ENCODE peak calls at places on chromosomes 6 and 20, in six cellular contexts. V is lower lobe of right lung, T is fibroblast of the aortic adventitia, S is skeletal muscle cell, N is right lobe of liver, P is aorta. W is an unnamed sample.

GRCh38 chr20:51738877-51739447 is 29.2 kb downstream of the ATP9A start:
- DNase-seq in N (no peak), P (no peak), V (no peak), S (no peak), T (no peak), W (no peak)

GRCh38 chr20:61884571-61885389 is 180.9 kb downstream of the TAF4 start:
- DNase-seq in N (no peak), P (no peak), S (no peak), V (no peak), T (no peak), W (no peak)

GRCh38 chr20:1033751-1034419 is 31.8 kb upstream of the RSPO4 start:
- DNase-seq in T (no peak), S (no peak), N (no peak), V (peak), P (no peak), W (no peak)

GRCh38 chr6:130239755-130240154 is 17.0 kb upstream of the SAMD3 start:
- DNase-seq in V (no peak), P (no peak), T (peak), S (no peak), N (no peak), W (no peak)

GRCh38 chr6:135535989-135536414 is 38.5 kb upstream of the AHI1 start:
- DNase-seq in V (no peak), T (peak), S (peak), N (no peak), P (no peak), W (peak)

GRCh38 chr6:132063738-132064137 is 112.6 kb upstream of the CCN2 start:
- DNase-seq in T (peak), P (no peak), V (no peak), S (no peak), N (no peak), W (peak)

GRCh38 chr6:107812370-107812769 is 11.7 kb downstream of the SCML4 start:
- DNase-seq in S (no peak), P (no peak), V (no peak), T (no peak), N (no peak), W (no peak)

GRCh38 chr6:168699631-168700315 is 258.8 kb downstream of the SMOC2 start:
- DNase-seq in V (no peak), P (peak), N (no peak), T (peak), S (no peak), W (no peak)

GRCh38 chr6:85451586-85452306 is 1.9 kb downstream of the NT5E start:
- DNase-seq in N (no peak), P (no peak), S (no peak), T (peak), V (no peak), W (no peak)

GRCh38 chr6:133184798-133185380 is 56.3 kb upstream of the EYA4 start:
- DNase-seq in S (no peak), N (no peak), T (peak), P (no peak), V (no peak), W (no peak)

GRCh38 chr6:87154641-87155271 is 609 bp upstream of the ZNF292 start:
- DNase-seq in V (no peak), P (no peak), N (no peak), S (peak), T (peak), W (peak)

GRCh38 chr6:4776493-4776966 is 326 bp downstream of the CDYL start:
- DNase-seq in V (peak), S (no peak), P (peak), T (no peak), N (no peak), W (no peak)

GRCh38 chr6:37674161-37674560 is 23.5 kb downstream of the MDGA1 start:
- DNase-seq in S (no peak), P (no peak), T (no peak), N (no peak), V (no peak), W (no peak)

GRCh38 chr6:101779051-101779844 is 385.7 kb downstream of the GRIK2 start:
- DNase-seq in V (no peak), P (no peak), N (no peak), S (no peak), T (peak), W (no peak)

GRCh38 chr20:51360451-51361230 is 181.9 kb downstream of the NFATC2 start:
- DNase-seq in T (peak), P (no peak), N (no peak), S (peak), V (no peak), W (peak)

GRCh38 chr20:63494420-63495166 is 4.3 kb downstream of the EEF1A2 start:
- DNase-seq in V (no peak), S (no peak), P (no peak), T (no peak), N (no peak), W (no peak)

GRCh38 chr20:13638162-13638495 is 603 bp downstream of the TASP1 start:
- DNase-seq in T (peak), V (no peak), P (no peak), N (no peak), S (no peak), W (no peak)

GRCh38 chr6:158322724-158323560 is 10.7 kb downstream of the TULP4 start:
- DNase-seq in V (no peak), T (peak), S (peak), N (no peak), P (no peak), W (peak)

GRCh38 chr6:99736302-99736701 is 129.7 kb downstream of the PRDM13 start:
- DNase-seq in P (no peak), V (no peak), S (no peak), N (no peak), T (no peak), W (no peak)

GRCh38 chr6:99739526-99739925 is 132.9 kb downstream of the PRDM13 start:
- DNase-seq in S (no peak), P (no peak), T (no peak), N (no peak), V (no peak), W (no peak)

GRCh38 chr6:99745651-99746050 is 139.0 kb downstream of the PRDM13 start:
- DNase-seq in P (no peak), T (peak), V (no peak), S (no peak), N (no peak), W (no peak)

GRCh38 chr6:99743647-99744046 is 137.0 kb downstream of the PRDM13 start:
- DNase-seq in T (no peak), S (no peak), P (no peak), N (no peak), V (no peak), W (no peak)

DNA sequence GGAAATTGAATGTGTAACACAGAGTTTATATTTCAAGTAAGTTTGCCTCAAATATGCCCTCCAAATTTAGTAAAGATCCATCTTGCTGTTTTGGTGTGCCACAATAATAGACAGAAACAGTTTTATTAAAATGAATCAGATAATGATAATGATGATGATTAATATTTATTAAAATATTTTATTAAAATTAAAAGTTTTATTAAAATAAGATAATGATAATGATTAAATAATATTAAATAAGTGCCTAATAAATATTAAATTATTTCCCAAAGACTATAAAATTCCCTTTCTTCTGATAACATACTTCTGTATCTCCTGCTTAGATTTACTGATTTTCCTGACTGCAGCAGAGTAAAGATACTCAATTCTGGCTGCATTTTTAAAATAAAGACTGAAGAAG is 134.5 kb downstream of the PRDM13 start:
- DNase-seq in S (no peak), V (no peak), T (no peak), N (no peak), P (no peak), W (no peak)
- H3K4me3 ChIP-seq in S (no peak), V (no peak), T (no peak), N (no peak), P (no peak), W (no peak)

DNA sequence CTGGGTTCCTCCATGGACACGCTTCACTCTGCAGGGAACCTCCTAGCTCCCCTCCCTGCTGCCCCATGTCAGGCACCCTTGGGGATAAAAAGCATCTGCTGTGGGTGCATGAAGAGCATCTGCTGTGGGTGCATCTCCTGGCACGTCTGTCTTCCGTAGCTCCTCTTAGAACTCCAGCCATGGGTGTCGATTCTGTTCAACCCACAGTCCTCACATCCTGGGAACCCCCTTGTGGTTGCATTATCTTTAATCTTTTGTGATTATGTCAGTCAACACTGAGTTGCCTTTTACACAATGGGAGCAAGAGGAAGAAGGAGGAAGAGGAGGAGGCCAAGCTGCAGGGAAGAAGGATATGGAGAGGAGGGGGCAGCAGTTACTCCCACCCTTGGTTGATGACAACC is 24.1 kb upstream of the CCR6 start:
- DNase-seq in N (no peak), S (no peak), V (no peak), P (no peak), T (no peak), W (no peak)
- H3K4me3 ChIP-seq in N (no peak), S (no peak), V (no peak), P (no peak), T (no peak), W (no peak)

DNA sequence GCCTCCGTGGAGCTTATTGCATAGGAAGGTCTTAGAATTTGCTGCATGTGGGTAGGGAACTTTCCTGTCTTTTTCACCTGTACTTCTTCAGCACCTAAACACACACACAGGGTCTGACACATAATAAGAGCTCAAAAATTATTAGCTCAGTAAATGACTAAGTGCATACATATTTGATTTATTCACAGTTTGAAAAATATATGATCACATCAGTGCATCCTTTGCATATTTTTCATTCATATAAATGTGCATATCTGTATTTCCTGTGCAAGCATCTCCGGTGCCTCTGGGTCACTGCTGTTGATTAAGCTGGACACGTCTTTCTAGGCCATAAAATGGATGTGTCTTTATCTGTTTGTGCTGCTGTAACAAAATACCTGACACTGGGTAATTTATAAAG is 234.7 kb downstream of the UST start:
- DNase-seq in T (no peak), V (no peak), P (no peak), S (no peak), N (no peak), W (no peak)
- H3K4me3 ChIP-seq in T (no peak), V (no peak), P (no peak), S (no peak), N (no peak), W (no peak)

GRCh38 chr20:58895796-58896180 is 43.3 kb downstream of the GNAS start:
- DNase-seq in T (no peak), P (no peak), N (no peak), V (no peak), S (no peak), W (no peak)

GRCh38 chr20:58894652-58895051 is 42.1 kb downstream of the GNAS start:
- DNase-seq in P (no peak), V (no peak), S (no peak), T (no peak), N (no peak), W (no peak)

GRCh38 chr20:58896820-58897219 is 44.3 kb downstream of the GNAS start:
- DNase-seq in P (no peak), T (no peak), N (no peak), V (no peak), S (no peak), W (no peak)

GRCh38 chr20:58893355-58894151 is 41.0 kb downstream of the GNAS start:
- DNase-seq in T (no peak), P (peak), V (no peak), N (no peak), S (no peak), W (no peak)

DNA sequence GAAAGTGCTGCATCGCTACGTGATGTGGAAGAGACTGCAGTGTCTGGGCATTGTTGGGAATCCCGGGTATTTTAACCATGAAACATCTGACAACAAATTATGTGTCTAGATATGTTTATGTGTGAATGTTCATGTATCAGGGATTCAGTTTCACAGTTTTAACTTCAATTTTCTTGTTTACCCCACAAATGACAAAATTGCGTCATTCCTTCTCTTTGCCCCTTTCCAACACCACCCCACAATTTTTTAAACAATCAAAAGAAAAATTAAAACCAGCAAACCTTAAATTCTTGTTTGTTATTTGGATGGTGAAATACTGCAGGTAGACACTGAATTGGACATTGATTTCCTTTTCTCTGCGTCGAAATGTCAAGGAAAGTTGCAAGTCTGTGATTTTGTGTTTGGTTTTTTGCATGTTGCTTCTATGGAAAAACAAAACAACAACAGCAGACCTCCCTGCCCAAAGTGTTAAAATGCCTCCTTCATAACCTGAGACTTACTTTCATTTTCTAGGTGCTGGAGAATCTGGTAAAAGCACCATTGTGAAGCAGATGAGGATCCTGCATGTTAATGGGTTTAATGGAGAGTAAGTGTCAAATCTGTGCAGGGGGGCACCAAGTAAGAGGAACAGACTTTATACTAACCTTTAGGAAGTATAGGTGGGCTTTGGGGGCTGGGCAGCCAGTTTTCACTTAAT is 42.7 kb downstream of the GNAS start:
- DNase-seq in S (no peak), P (no peak), N (no peak), T (no peak), V (no peak), W (no peak)
- H3K4me3 ChIP-seq in S (peak), P (peak), N (no peak), T (peak), V (peak), W (peak)

DNA sequence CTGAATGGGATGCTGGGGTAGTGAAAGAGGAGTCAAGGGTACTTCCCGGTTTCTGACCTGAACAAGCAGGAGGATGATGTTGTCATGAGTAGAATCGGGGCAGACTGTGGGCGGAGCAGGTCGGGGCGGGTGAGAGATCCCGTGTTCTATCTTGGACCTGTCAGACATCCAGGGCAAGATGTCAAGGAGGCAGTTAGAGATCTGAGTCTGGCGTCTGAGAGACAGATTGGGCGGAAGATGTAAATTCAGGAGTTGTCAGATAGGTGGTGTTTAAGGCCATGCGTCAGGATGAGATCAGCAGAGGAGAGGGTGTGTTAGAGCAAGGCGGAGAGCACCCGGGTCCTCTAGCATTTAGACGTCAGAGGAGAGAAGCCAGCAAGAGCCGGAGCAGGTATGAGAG is 115.5 kb downstream of the DLGAP4 start:
- DNase-seq in S (no peak), N (no peak), T (no peak), P (no peak), V (no peak), W (no peak)
- H3K4me3 ChIP-seq in S (no peak), N (no peak), T (no peak), P (no peak), V (no peak), W (no peak)

DNA sequence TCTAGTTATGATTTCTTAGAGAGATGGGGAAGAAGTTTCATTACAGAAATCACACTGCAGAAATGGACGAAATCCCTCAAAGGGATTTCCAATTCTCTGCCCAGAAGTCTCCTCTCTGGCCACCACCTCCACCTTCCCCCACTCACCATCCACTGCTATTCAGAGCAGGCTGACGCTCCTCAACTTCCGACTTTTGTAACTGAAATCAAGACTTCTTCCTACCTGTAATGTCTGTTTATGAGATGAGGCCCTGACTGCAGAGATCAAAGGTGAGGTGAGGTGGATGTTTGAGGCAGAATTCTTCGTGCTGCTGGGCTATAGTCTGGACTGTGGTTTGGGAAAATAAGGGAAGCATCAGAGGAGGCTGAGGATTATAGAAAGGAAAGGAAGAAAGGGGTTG is 385.2 kb upstream of the ARID1B start:
- DNase-seq in V (no peak), S (no peak), P (no peak), N (no peak), T (no peak), W (no peak)
- H3K4me3 ChIP-seq in V (no peak), S (no peak), P (no peak), N (no peak), T (no peak), W (no peak)

GRCh38 chr6:7469696-7470095 is 71.8 kb upstream of the DSP start:
- DNase-seq in T (peak), P (no peak), V (no peak), S (peak), N (no peak), W (no peak)

GRCh38 chr6:7463785-7464184 is 74.2 kb downstream of the RIOK1 start:
- DNase-seq in S (peak), V (no peak), T (peak), N (no peak), P (no peak), W (no peak)

GRCh38 chr6:7471171-7471570 is 70.3 kb upstream of the DSP start:
- DNase-seq in N (no peak), S (no peak), V (no peak), P (no peak), T (no peak), W (no peak)

GRCh38 chr6:7467007-7467897 is 74.2 kb upstream of the DSP start:
- DNase-seq in T (peak), P (no peak), S (no peak), V (no peak), N (no peak), W (no peak)

GRCh38 chr6:7468382-7469081 is 72.9 kb upstream of the DSP start:
- DNase-seq in N (no peak), V (no peak), P (no peak), T (peak), S (peak), W (no peak)
- H3K4me3 ChIP-seq in N (no peak), V (peak), P (no peak), T (peak), S (no peak), W (no peak)

GRCh38 chr6:160348552-160349441 is 619 bp downstream of the SLC22A3 start:
- DNase-seq in T (peak), N (peak), S (no peak), P (no peak), V (peak), W (no peak)
- H3K4me3 ChIP-seq in T (peak), N (peak), S (peak), P (peak), V (peak), W (peak)

DNA sequence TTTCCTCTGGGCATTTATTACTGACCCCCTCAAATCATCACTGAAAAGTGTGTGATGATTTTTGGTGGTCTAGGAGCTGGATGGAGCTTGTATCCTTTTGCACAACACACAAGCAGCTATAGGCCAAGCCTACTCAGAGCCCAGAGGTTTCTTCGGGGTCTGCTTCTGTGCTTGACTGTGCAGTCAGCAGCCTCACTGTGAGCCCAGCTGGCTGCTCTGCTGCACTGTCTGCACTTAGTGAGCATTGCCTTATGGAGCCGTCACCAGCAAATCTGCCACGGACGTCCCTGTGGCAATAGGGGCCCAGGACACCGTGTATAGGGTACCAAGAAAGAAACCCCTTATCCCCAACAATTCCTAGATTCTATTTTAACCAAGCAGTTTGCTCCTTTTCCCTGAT is 38.6 kb upstream of the GMPR start:
- DNase-seq in S (no peak), P (no peak), N (no peak), V (no peak), T (no peak), W (no peak)
- H3K4me3 ChIP-seq in S (no peak), P (peak), N (no peak), V (no peak), T (no peak), W (no peak)

GRCh38 chr6:148524509-148524908 is 181.9 kb downstream of the SASH1 start:
- DNase-seq in N (no peak), T (peak), S (no peak), V (no peak), P (no peak), W (no peak)
- H3K4me3 ChIP-seq in N (no peak), T (peak), S (peak), V (no peak), P (no peak), W (no peak)

W was measured in epithelial cell of proximal tubule.